ENCODE peak calls at places on chromosomes 5 and 9, in eight cellular contexts. B is pancreas, S is Kasumi-1, A is NCI-H1694, J is T1000, P is psoas muscle, T is hepatic stellate cell, Z is heart right ventricle. K is an unnamed sample.

GRCh38 chr5:57438162-57438561 is 44.4 kb downstream of the ACTBL2 start:
- DNase-seq in B (no peak), S (no peak), A (no peak), J (no peak), P (no peak), T (no peak), Z (no peak), K (no peak)

GRCh38 chr9:77879344-77880089 is 152.1 kb downstream of the GNAQ start:
- DNase-seq in B (no peak), S (no peak), A (no peak), J (no peak), P (no peak), T (no peak), Z (no peak), K (no peak)

GRCh38 chr9:127926961-127927456 is 3.6 kb downstream of the PIP5KL1 start:
- DNase-seq in B (no peak), S (no peak), A (no peak), J (no peak), P (no peak), T (no peak), Z (no peak), K (no peak)

GRCh38 chr5:143094087-143094511 is 309.4 kb downstream of the NR3C1 start:
- DNase-seq in B (no peak), S (no peak), A (no peak), J (no peak), P (no peak), T (no peak), Z (no peak), K (no peak)

GRCh38 chr5:4419276-4419675 is 720.9 kb upstream of the ADAMTS16 start:
- DNase-seq in B (no peak), S (no peak), A (no peak), J (no peak), P (no peak), T (no peak), Z (no peak), K (no peak)

GRCh38 chr9:121133104-121133816 is 58.5 kb downstream of the CNTRL start:
- DNase-seq in B (peak; percentile 51), S (no peak), A (no peak), J (no peak), P (no peak), T (no peak), Z (peak; percentile 18), K (no peak)

GRCh38 chr5:79831910-79832309 is 142.3 kb downstream of the CMYA5 start:
- DNase-seq in B (no peak), S (no peak), A (no peak), J (no peak), P (peak; percentile 75), T (no peak), Z (no peak), K (no peak)

GRCh38 chr5:78295035-78295961 is 800 bp upstream of the AP3B1 start:
- DNase-seq in B (peak; percentile 28), S (peak; percentile 86), A (peak; percentile 51), J (no peak), P (peak; percentile 60), T (peak; percentile 10), Z (peak; percentile 26), K (no peak)

GRCh38 chr5:36156619-36157018 is 4.7 kb downstream of the SKP2 start:
- DNase-seq in B (no peak), S (no peak), A (no peak), J (no peak), P (no peak), T (peak; percentile 37), Z (no peak), K (no peak)

GRCh38 chr5:128201065-128201926 is 117.7 kb downstream of the SLC12A2 start:
- DNase-seq in B (peak; percentile 74), S (peak; percentile 54), A (peak; percentile 34), J (peak; percentile 33), P (peak; percentile 89), T (peak; percentile 60), Z (peak; percentile 81), K (no peak)

GRCh38 chr5:17224858-17225436 is 7.5 kb downstream of the BASP1 start:
- DNase-seq in B (no peak), S (no peak), A (no peak), J (no peak), P (no peak), T (no peak), Z (no peak), K (no peak)

GRCh38 chr9:8783999-8784398 is 984.4 kb upstream of the DMAC1 start:
- DNase-seq in B (no peak), S (no peak), A (no peak), J (no peak), P (no peak), T (no peak), Z (no peak), K (no peak)

GRCh38 chr9:98600631-98601030 is 108.1 kb downstream of the GABBR2 start:
- DNase-seq in B (no peak), S (no peak), A (no peak), J (no peak), P (no peak), T (no peak), Z (no peak), K (no peak)

GRCh38 chr9:130735566-130735965 is 42.0 kb downstream of the EXOSC2 start:
- DNase-seq in B (no peak), S (no peak), A (no peak), J (no peak), P (no peak), T (no peak), Z (no peak), K (no peak)

GRCh38 chr5:148796931-148797330 is 29.5 kb upstream of the ADRB2 start:
- DNase-seq in B (no peak), S (no peak), A (no peak), J (no peak), P (no peak), T (no peak), Z (no peak), K (no peak)

GRCh38 chr5:53560506-53561191 is at the start of gene NDUFS4:
- DNase-seq in B (peak; percentile 78), S (peak; percentile 91), A (peak; percentile 64), J (peak; percentile 66), P (peak; percentile 90), T (peak; percentile 54), Z (peak; percentile 77), K (peak; percentile 61)

GRCh38 chr9:135273077-135273476 is 185.6 kb downstream of the OLFM1 start:
- DNase-seq in B (no peak), S (no peak), A (peak; percentile 50), J (no peak), P (no peak), T (no peak), Z (no peak), K (no peak)

GRCh38 chr5:88825782-88826110 is 57.2 kb downstream of the MEF2C start:
- DNase-seq in B (no peak), S (no peak), A (no peak), J (no peak), P (no peak), T (no peak), Z (no peak), K (no peak)

GRCh38 chr9:131275332-131276106 is 791 bp downstream of the FAM78A start:
- DNase-seq in B (no peak), S (peak; percentile 33), A (no peak), J (no peak), P (peak; percentile 85), T (no peak), Z (peak; percentile 71), K (no peak)

GRCh38 chr5:117095803-117096332 is 521.2 kb upstream of the SEMA6A start:
- DNase-seq in B (no peak), S (no peak), A (no peak), J (no peak), P (no peak), T (no peak), Z (no peak), K (no peak)

GRCh38 chr5:178293400-178293799 is 60.8 kb upstream of the PHYKPL start:
- DNase-seq in B (no peak), S (no peak), A (no peak), J (no peak), P (peak; percentile 30), T (no peak), Z (peak; percentile 4), K (no peak)